ENCODE peak calls at places on chromosomes 5 and 9, in seven cellular contexts. W, T, B, V, R, Q and A are unnamed samples.

GRCh38 chr5:116359575-116359974 is 215.0 kb downstream of the SEMA6A start:
- DNase-seq in W (no peak), T (no peak), B (no peak), V (no peak), R (no peak), Q (no peak), A (peak)

GRCh38 chr9:137129089-137129455 is 9.9 kb upstream of the GRIN1 start:
- DNase-seq in W (no peak), T (no peak), B (no peak), V (no peak), R (no peak), Q (no peak), A (peak)

GRCh38 chr9:114347675-114348074 is 18.0 kb downstream of the ORM2 start:
- DNase-seq in W (no peak), T (no peak), B (no peak), V (no peak), R (no peak), Q (no peak), A (no peak)

GRCh38 chr5:153974131-153974812 is 64.4 kb downstream of the FAM114A2 start:
- DNase-seq in W (peak), T (no peak), B (peak), V (no peak), R (no peak), Q (peak), A (peak)

GRCh38 chr9:21813575-21814473 is 11.4 kb downstream of the MTAP start:
- DNase-seq in W (peak), T (peak), B (peak), V (no peak), R (peak), Q (peak), A (peak)

GRCh38 chr5:61866930-61867329 is 439.1 kb upstream of the KIF2A start:
- DNase-seq in W (peak), T (no peak), B (peak), V (no peak), R (no peak), Q (no peak), A (peak)

GRCh38 chr5:157540707-157541451 is 34.7 kb downstream of the ADAM19 start:
- DNase-seq in W (no peak), T (no peak), B (no peak), V (no peak), R (no peak), Q (no peak), A (peak)

GRCh38 chr5:1322036-1322903 is 22.6 kb downstream of the CLPTM1L start:
- DNase-seq in W (no peak), T (no peak), B (no peak), V (no peak), R (no peak), Q (no peak), A (no peak)

GRCh38 chr9:99377790-99378775 is 156.0 kb downstream of the SEC61B start:
- DNase-seq in W (no peak), T (no peak), B (no peak), V (no peak), R (no peak), Q (no peak), A (peak)

GRCh38 chr9:98260635-98261034 is 5.2 kb upstream of the TBC1D2 start:
- DNase-seq in W (no peak), T (no peak), B (no peak), V (no peak), R (no peak), Q (no peak), A (no peak)

GRCh38 chr5:29780401-29780800 is 1413.1 kb upstream of the CDH6 start:
- DNase-seq in W (peak), T (no peak), B (no peak), V (no peak), R (no peak), Q (no peak), A (no peak)

GRCh38 chr9:104606202-104606601 is 775 bp upstream of the OR13C2 start:
- DNase-seq in W (no peak), T (no peak), B (peak), V (no peak), R (no peak), Q (no peak), A (peak)